ENCODE peak calls at places on chromosomes 3 and 15, in eight cellular contexts. One of them, this sample, is unnamed.

GRCh38 chr3:48306860-48307530 is 26.5 kb downstream of the SPINK8 start:
- DNase-seq in A673: no peak
- DNase-seq in psoas muscle: no peak
- DNase-seq in H9: no peak
- DNase-seq in breast epithelium: no peak
- DNase-seq in MM.1S: no peak
- DNase-seq in body of pancreas: no peak
- DNase-seq in hepatocyte: no peak
- DNase-seq in this sample: no peak

GRCh38 chr15:72203507-72203837 is 5.9 kb upstream of the GRAMD2A start:
- DNase-seq in psoas muscle: peak; percentile 64
- DNase-seq in breast epithelium: peak; percentile 89
- DNase-seq in MM.1S: no peak
- DNase-seq in A673: no peak
- DNase-seq in hepatocyte: no peak
- DNase-seq in H9: no peak
- DNase-seq in body of pancreas: peak; percentile 55
- DNase-seq in this sample: peak; percentile 63

GRCh38 chr3:190265795-190266194 is 56.5 kb downstream of the CLDN1 start:
- DNase-seq in psoas muscle: no peak
- DNase-seq in H9: no peak
- DNase-seq in body of pancreas: peak; percentile 15
- DNase-seq in breast epithelium: peak; percentile 82
- DNase-seq in A673: no peak
- DNase-seq in hepatocyte: peak; percentile 48
- DNase-seq in MM.1S: no peak
- DNase-seq in this sample: no peak

GRCh38 chr3:142285057-142285666 is 59.8 kb upstream of the GK5 start:
- DNase-seq in A673: peak; percentile 93
- DNase-seq in MM.1S: no peak
- DNase-seq in hepatocyte: peak; percentile 71
- DNase-seq in breast epithelium: no peak
- DNase-seq in body of pancreas: peak; percentile 6
- DNase-seq in H9: no peak
- DNase-seq in psoas muscle: no peak
- DNase-seq in this sample: no peak

GRCh38 chr3:149452036-149452435 is 22.5 kb upstream of the TM4SF4 start:
- DNase-seq in body of pancreas: no peak
- DNase-seq in psoas muscle: no peak
- DNase-seq in hepatocyte: no peak
- DNase-seq in A673: no peak
- DNase-seq in H9: no peak
- DNase-seq in MM.1S: no peak
- DNase-seq in breast epithelium: no peak
- DNase-seq in this sample: no peak

GRCh38 chr3:58355174-58355573 is 22.5 kb downstream of the PXK start:
- DNase-seq in breast epithelium: no peak
- DNase-seq in body of pancreas: no peak
- DNase-seq in psoas muscle: no peak
- DNase-seq in hepatocyte: no peak
- DNase-seq in MM.1S: no peak
- DNase-seq in H9: no peak
- DNase-seq in A673: no peak
- DNase-seq in this sample: no peak

GRCh38 chr3:197083486-197083885 is 53.9 kb upstream of the MELTF start:
- DNase-seq in A673: peak; percentile 22
- DNase-seq in H9: no peak
- DNase-seq in hepatocyte: peak; percentile 6
- DNase-seq in psoas muscle: peak; percentile 25
- DNase-seq in MM.1S: no peak
- DNase-seq in body of pancreas: no peak
- DNase-seq in breast epithelium: no peak
- DNase-seq in this sample: peak; percentile 23

GRCh38 chr3:119098620-119099222 is 47.2 kb upstream of the TEX55 start:
- DNase-seq in breast epithelium: no peak
- DNase-seq in H9: no peak
- DNase-seq in body of pancreas: no peak
- DNase-seq in psoas muscle: no peak
- DNase-seq in hepatocyte: peak; percentile 46
- DNase-seq in A673: peak; percentile 49
- DNase-seq in MM.1S: peak; percentile 61
- DNase-seq in this sample: no peak

GRCh38 chr15:41258706-41259471 is 27.8 kb downstream of the CHP1 start:
- DNase-seq in breast epithelium: no peak
- DNase-seq in hepatocyte: peak; percentile 62
- DNase-seq in H9: no peak
- DNase-seq in psoas muscle: no peak
- DNase-seq in MM.1S: no peak
- DNase-seq in body of pancreas: peak; percentile 63
- DNase-seq in A673: no peak
- DNase-seq in this sample: no peak

GRCh38 chr3:167380004-167380689 is at the start of gene ZBBX:
- DNase-seq in H9: peak; percentile 98
- DNase-seq in body of pancreas: peak; percentile 94
- DNase-seq in MM.1S: peak; percentile 94
- DNase-seq in breast epithelium: peak; percentile 72
- DNase-seq in hepatocyte: peak; percentile 93
- DNase-seq in psoas muscle: peak; percentile 71
- DNase-seq in A673: peak; percentile 90
- DNase-seq in this sample: peak; percentile 66

GRCh38 chr15:67006089-67007065 is 59.0 kb upstream of the SMAD3 start:
- DNase-seq in hepatocyte: no peak
- DNase-seq in psoas muscle: no peak
- DNase-seq in H9: no peak
- DNase-seq in body of pancreas: no peak
- DNase-seq in A673: no peak
- DNase-seq in breast epithelium: no peak
- DNase-seq in MM.1S: no peak
- DNase-seq in this sample: no peak

GRCh38 chr15:100350434-100351226 is 8.9 kb upstream of the ADAMTS17 start:
- DNase-seq in hepatocyte: peak; percentile 73
- DNase-seq in psoas muscle: no peak
- DNase-seq in body of pancreas: peak; percentile 49
- DNase-seq in H9: no peak
- DNase-seq in MM.1S: peak; percentile 35
- DNase-seq in breast epithelium: no peak
- DNase-seq in A673: peak; percentile 4
- DNase-seq in this sample: no peak

GRCh38 chr15:44064706-44065105 is 130.4 kb downstream of the FRMD5 start:
- DNase-seq in H9: no peak
- DNase-seq in A673: no peak
- DNase-seq in hepatocyte: no peak
- DNase-seq in MM.1S: no peak
- DNase-seq in breast epithelium: no peak
- DNase-seq in psoas muscle: no peak
- DNase-seq in body of pancreas: no peak
- DNase-seq in this sample: no peak

GRCh38 chr3:158703566-158703965 is 28.7 kb downstream of the RARRES1 start:
- DNase-seq in body of pancreas: no peak
- DNase-seq in breast epithelium: no peak
- DNase-seq in A673: no peak
- DNase-seq in MM.1S: no peak
- DNase-seq in hepatocyte: no peak
- DNase-seq in H9: no peak
- DNase-seq in psoas muscle: no peak
- DNase-seq in this sample: no peak

GRCh38 chr15:19987389-19988048 is 554.1 kb downstream of the GOLGA6L6 start:
- DNase-seq in A673: no peak
- DNase-seq in breast epithelium: no peak
- DNase-seq in H9: peak; percentile 25
- DNase-seq in hepatocyte: no peak
- DNase-seq in psoas muscle: no peak
- DNase-seq in body of pancreas: no peak
- DNase-seq in MM.1S: no peak
- DNase-seq in this sample: no peak

GRCh38 chr15:19984101-19984500 is 557.5 kb downstream of the GOLGA6L6 start:
- DNase-seq in breast epithelium: no peak
- DNase-seq in A673: no peak
- DNase-seq in body of pancreas: no peak
- DNase-seq in hepatocyte: no peak
- DNase-seq in psoas muscle: no peak
- DNase-seq in MM.1S: no peak
- DNase-seq in H9: no peak
- DNase-seq in this sample: no peak
- H3K9me3 ChIP-seq in breast epithelium: no peaks in the 10 kb centered on the region
- H3K9me3 ChIP-seq in A673: peaks cover 29% of the 10 kb centered on the region
- H3K9me3 ChIP-seq in body of pancreas: no peaks in the 10 kb centered on the region
- H3K9me3 ChIP-seq in hepatocyte: no peaks in the 10 kb centered on the region
- H3K9me3 ChIP-seq in psoas muscle: no peaks in the 10 kb centered on the region
- H3K9me3 ChIP-seq in MM.1S: no peaks in the 10 kb centered on the region
- H3K9me3 ChIP-seq in H9: peaks cover 58% of the 10 kb centered on the region
- H3K9me3 ChIP-seq in this sample: no peaks in the 10 kb centered on the region

GRCh38 chr15:90609254-90610185 is 79.8 kb downstream of the CRTC3 start:
- DNase-seq in MM.1S: no peak
- DNase-seq in psoas muscle: no peak
- DNase-seq in A673: no peak
- DNase-seq in body of pancreas: no peak
- DNase-seq in breast epithelium: no peak
- DNase-seq in hepatocyte: no peak
- DNase-seq in H9: no peak
- DNase-seq in this sample: no peak

GRCh38 chr15:90610220-90610619 is 80.5 kb downstream of the CRTC3 start:
- DNase-seq in H9: no peak
- DNase-seq in A673: no peak
- DNase-seq in MM.1S: no peak
- DNase-seq in hepatocyte: no peak
- DNase-seq in psoas muscle: no peak
- DNase-seq in breast epithelium: no peak
- DNase-seq in body of pancreas: no peak
- DNase-seq in this sample: no peak

GRCh38 chr15:90607361-90607760 is 77.6 kb downstream of the CRTC3 start:
- DNase-seq in breast epithelium: no peak
- DNase-seq in MM.1S: no peak
- DNase-seq in H9: no peak
- DNase-seq in body of pancreas: peak; percentile 32
- DNase-seq in hepatocyte: no peak
- DNase-seq in psoas muscle: no peak
- DNase-seq in A673: no peak
- DNase-seq in this sample: no peak

GRCh38 chr15:90606641-90607040 is 76.9 kb downstream of the CRTC3 start:
- DNase-seq in MM.1S: no peak
- DNase-seq in hepatocyte: no peak
- DNase-seq in body of pancreas: no peak
- DNase-seq in A673: no peak
- DNase-seq in psoas muscle: no peak
- DNase-seq in breast epithelium: no peak
- DNase-seq in H9: no peak
- DNase-seq in this sample: no peak

DNA sequence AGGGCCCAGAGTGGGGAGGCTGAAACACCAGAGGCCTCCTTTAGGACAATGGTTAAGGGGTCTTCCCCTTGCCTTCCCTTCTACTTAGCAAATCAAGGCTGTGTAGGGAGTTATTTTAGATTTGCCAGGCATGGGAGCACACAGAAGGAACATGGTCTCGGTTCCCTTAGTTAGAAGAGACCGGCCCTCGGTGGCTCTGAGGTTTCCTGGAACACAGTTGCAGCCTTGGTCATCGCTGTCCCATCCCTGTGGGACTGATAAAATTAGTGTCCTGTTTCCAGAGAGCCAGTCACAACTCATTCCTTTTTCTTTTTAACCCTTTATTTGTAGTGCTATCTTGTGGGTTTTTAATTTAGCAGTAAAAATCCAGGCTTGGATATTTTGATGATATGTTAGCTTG is 81.4 kb downstream of the CRTC3 start:
- DNase-seq in MM.1S: no peak
- DNase-seq in psoas muscle: no peak
- DNase-seq in breast epithelium: no peak
- DNase-seq in H9: no peak
- DNase-seq in hepatocyte: no peak
- DNase-seq in A673: no peak
- DNase-seq in body of pancreas: no peak
- DNase-seq in this sample: no peak
- H3K27ac ChIP-seq in MM.1S: no peak overlapping the region
- H3K27ac ChIP-seq in psoas muscle: peak overlapping the region; percentile 41
- H3K27ac ChIP-seq in breast epithelium: peak overlapping the region; percentile 73
- H3K27ac ChIP-seq in H9: no peak overlapping the region
- H3K27ac ChIP-seq in hepatocyte: peak overlapping the region; percentile 65
- H3K27ac ChIP-seq in A673: no peak overlapping the region
- H3K27ac ChIP-seq in body of pancreas: no peak overlapping the region
- H3K27ac ChIP-seq in this sample: peak overlapping the region; percentile 9

DNA sequence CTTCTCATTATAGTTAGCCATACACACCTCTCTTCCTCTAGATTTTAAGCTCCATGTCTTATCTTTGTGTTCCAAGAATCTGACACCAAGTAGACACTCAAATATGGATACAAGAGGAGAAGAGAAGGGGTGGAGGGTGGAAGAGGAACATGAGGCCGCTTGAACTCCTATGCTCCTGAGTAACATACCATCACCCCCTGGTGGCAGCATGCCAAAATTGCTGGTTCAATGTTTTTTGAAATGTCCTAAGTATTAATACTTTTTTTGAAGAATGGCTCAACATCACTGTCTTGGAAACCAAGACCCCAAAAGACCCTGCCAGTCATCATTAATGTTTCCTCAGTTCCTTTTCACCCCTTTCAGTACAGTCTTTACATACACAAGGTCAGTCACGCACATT is 71.8 kb upstream of the HACD2 start:
- DNase-seq in body of pancreas: no peak
- DNase-seq in MM.1S: peak; percentile 23
- DNase-seq in H9: no peak
- DNase-seq in A673: peak; percentile 19
- DNase-seq in breast epithelium: no peak
- DNase-seq in psoas muscle: no peak
- DNase-seq in hepatocyte: no peak
- DNase-seq in this sample: no peak
- TF ChIP-seq CTCF in body of pancreas: no peak
- TF ChIP-seq CTCF in MM.1S: peak; percentile 40
- TF ChIP-seq CTCF in H9: peak; percentile 69
- TF ChIP-seq CTCF in A673: peak; percentile 39
- TF ChIP-seq CTCF in breast epithelium: no peak
- TF ChIP-seq CTCF in psoas muscle: peak; percentile 8
- TF ChIP-seq CTCF in hepatocyte: peak; percentile 18
- TF ChIP-seq CTCF in this sample: no peak

GRCh38 chr3:110479676-110480075 is 591.9 kb upstream of the NECTIN3 start:
- DNase-seq in A673: peak; percentile 1
- DNase-seq in MM.1S: no peak
- DNase-seq in breast epithelium: no peak
- DNase-seq in psoas muscle: no peak
- DNase-seq in body of pancreas: no peak
- DNase-seq in hepatocyte: no peak
- DNase-seq in H9: no peak
- DNase-seq in this sample: no peak

GRCh38 chr3:110487840-110488239 is 583.8 kb upstream of the NECTIN3 start:
- DNase-seq in psoas muscle: no peak
- DNase-seq in body of pancreas: no peak
- DNase-seq in MM.1S: no peak
- DNase-seq in breast epithelium: no peak
- DNase-seq in hepatocyte: no peak
- DNase-seq in A673: no peak
- DNase-seq in H9: no peak
- DNase-seq in this sample: no peak

DNA sequence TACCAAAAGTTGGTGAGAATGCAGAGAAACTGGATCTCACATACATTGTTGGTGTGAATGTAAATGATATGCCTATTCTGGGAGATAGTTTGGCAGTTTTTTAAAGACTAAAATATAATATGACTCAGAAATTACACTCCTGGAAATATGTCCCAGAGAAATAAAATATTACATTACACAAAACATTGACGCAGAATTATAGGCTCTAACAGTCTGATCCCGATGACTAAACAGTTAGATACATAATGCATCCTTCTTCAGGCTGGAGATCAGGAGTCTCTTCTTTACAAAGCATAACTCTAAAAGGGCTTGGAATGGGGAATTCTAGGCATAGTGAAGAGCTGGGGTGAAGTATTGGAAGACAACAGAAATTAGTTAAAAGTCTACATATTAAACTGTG is 586.2 kb upstream of the NECTIN3 start:
- DNase-seq in H9: no peak
- DNase-seq in psoas muscle: no peak
- DNase-seq in breast epithelium: no peak
- DNase-seq in hepatocyte: no peak
- DNase-seq in A673: no peak
- DNase-seq in body of pancreas: no peak
- DNase-seq in MM.1S: no peak
- DNase-seq in this sample: no peak
- H3K9me3 ChIP-seq in H9: no peaks in the 10 kb centered on the region
- H3K9me3 ChIP-seq in psoas muscle: peaks cover 13% of the 10 kb centered on the region
- H3K9me3 ChIP-seq in breast epithelium: peaks cover 44% of the 10 kb centered on the region
- H3K9me3 ChIP-seq in hepatocyte: peaks cover 10% of the 10 kb centered on the region
- H3K9me3 ChIP-seq in A673: peaks cover 14% of the 10 kb centered on the region
- H3K9me3 ChIP-seq in body of pancreas: no peaks in the 10 kb centered on the region
- H3K9me3 ChIP-seq in MM.1S: peaks cover 3% of the 10 kb centered on the region
- H3K9me3 ChIP-seq in this sample: no peaks in the 10 kb centered on the region